ENCODE peak calls at places on chromosomes 16 and 17, in ten cellular contexts. One of them, this sample, is unnamed.

GRCh38 chr17:38322156-38322779 is 21.5 kb downstream of the GPR179 start:
- DNase-seq in activated CD4-positive, alpha-beta T cell treated with anti-CD3 and anti-CD28 coated beads for 24 hours: peak
- DNase-seq in COLO829: peak
- DNase-seq in stimulated activated CD4-positive, alpha-beta T cell treated with anti-CD3 and anti-CD28 coated beads, Interleukin-1b, Interleukin-23, amount 100 ng/mL, for 1 hour: peak
- DNase-seq in HT-29: peak
- DNase-seq in astrocyte: peak
- DNase-seq in MM.1S: peak
- DNase-seq in fibroblast of lung: peak
- DNase-seq in T-helper 22 cell: peak
- DNase-seq in mammary epithelial cell: no peak
- DNase-seq in this sample: peak

GRCh38 chr16:49643429-49644142 is 212.3 kb downstream of the ZNF423 start:
- DNase-seq in activated CD4-positive, alpha-beta T cell treated with anti-CD3 and anti-CD28 coated beads for 24 hours: no peak
- DNase-seq in COLO829: no peak
- DNase-seq in stimulated activated CD4-positive, alpha-beta T cell treated with anti-CD3 and anti-CD28 coated beads, Interleukin-1b, Interleukin-23, amount 100 ng/mL, for 1 hour: no peak
- DNase-seq in HT-29: no peak
- DNase-seq in astrocyte: peak
- DNase-seq in MM.1S: no peak
- DNase-seq in fibroblast of lung: peak
- DNase-seq in T-helper 22 cell: no peak
- DNase-seq in mammary epithelial cell: no peak
- DNase-seq in this sample: no peak

GRCh38 chr16:1929105-1929504 is 10.9 kb upstream of the HS3ST6 start:
- DNase-seq in activated CD4-positive, alpha-beta T cell treated with anti-CD3 and anti-CD28 coated beads for 24 hours: no peak
- DNase-seq in COLO829: no peak
- DNase-seq in stimulated activated CD4-positive, alpha-beta T cell treated with anti-CD3 and anti-CD28 coated beads, Interleukin-1b, Interleukin-23, amount 100 ng/mL, for 1 hour: no peak
- DNase-seq in HT-29: peak
- DNase-seq in astrocyte: no peak
- DNase-seq in MM.1S: peak
- DNase-seq in fibroblast of lung: no peak
- DNase-seq in T-helper 22 cell: no peak
- DNase-seq in mammary epithelial cell: no peak
- DNase-seq in this sample: no peak

GRCh38 chr17:2704031-2704889 is 7.3 kb downstream of the CLUH start:
- DNase-seq in activated CD4-positive, alpha-beta T cell treated with anti-CD3 and anti-CD28 coated beads for 24 hours: no peak
- DNase-seq in COLO829: no peak
- DNase-seq in stimulated activated CD4-positive, alpha-beta T cell treated with anti-CD3 and anti-CD28 coated beads, Interleukin-1b, Interleukin-23, amount 100 ng/mL, for 1 hour: no peak
- DNase-seq in HT-29: no peak
- DNase-seq in astrocyte: no peak
- DNase-seq in MM.1S: no peak
- DNase-seq in fibroblast of lung: no peak
- DNase-seq in T-helper 22 cell: no peak
- DNase-seq in mammary epithelial cell: no peak
- DNase-seq in this sample: no peak

GRCh38 chr17:17985555-17985954 is 12.9 kb downstream of the DRC3 start:
- DNase-seq in activated CD4-positive, alpha-beta T cell treated with anti-CD3 and anti-CD28 coated beads for 24 hours: no peak
- DNase-seq in COLO829: no peak
- DNase-seq in stimulated activated CD4-positive, alpha-beta T cell treated with anti-CD3 and anti-CD28 coated beads, Interleukin-1b, Interleukin-23, amount 100 ng/mL, for 1 hour: no peak
- DNase-seq in HT-29: no peak
- DNase-seq in astrocyte: no peak
- DNase-seq in MM.1S: no peak
- DNase-seq in fibroblast of lung: no peak
- DNase-seq in T-helper 22 cell: no peak
- DNase-seq in mammary epithelial cell: no peak
- DNase-seq in this sample: no peak

GRCh38 chr17:73342549-73343167 is 30.9 kb upstream of the CDC42EP4 start:
- DNase-seq in activated CD4-positive, alpha-beta T cell treated with anti-CD3 and anti-CD28 coated beads for 24 hours: no peak
- DNase-seq in COLO829: peak
- DNase-seq in stimulated activated CD4-positive, alpha-beta T cell treated with anti-CD3 and anti-CD28 coated beads, Interleukin-1b, Interleukin-23, amount 100 ng/mL, for 1 hour: no peak
- DNase-seq in HT-29: no peak
- DNase-seq in astrocyte: peak
- DNase-seq in MM.1S: no peak
- DNase-seq in fibroblast of lung: peak
- DNase-seq in T-helper 22 cell: no peak
- DNase-seq in mammary epithelial cell: peak
- DNase-seq in this sample: no peak

GRCh38 chr16:62190426-62190825 is 154.2 kb upstream of the CDH8 start:
- DNase-seq in activated CD4-positive, alpha-beta T cell treated with anti-CD3 and anti-CD28 coated beads for 24 hours: no peak
- DNase-seq in COLO829: peak
- DNase-seq in stimulated activated CD4-positive, alpha-beta T cell treated with anti-CD3 and anti-CD28 coated beads, Interleukin-1b, Interleukin-23, amount 100 ng/mL, for 1 hour: no peak
- DNase-seq in HT-29: peak
- DNase-seq in astrocyte: peak
- DNase-seq in MM.1S: peak
- DNase-seq in fibroblast of lung: peak
- DNase-seq in T-helper 22 cell: no peak
- DNase-seq in mammary epithelial cell: peak
- DNase-seq in this sample: no peak

GRCh38 chr16:87058728-87059250 is 258.4 kb downstream of the C16orf95 start:
- DNase-seq in activated CD4-positive, alpha-beta T cell treated with anti-CD3 and anti-CD28 coated beads for 24 hours: no peak
- DNase-seq in COLO829: no peak
- DNase-seq in stimulated activated CD4-positive, alpha-beta T cell treated with anti-CD3 and anti-CD28 coated beads, Interleukin-1b, Interleukin-23, amount 100 ng/mL, for 1 hour: no peak
- DNase-seq in HT-29: no peak
- DNase-seq in astrocyte: no peak
- DNase-seq in MM.1S: no peak
- DNase-seq in fibroblast of lung: no peak
- DNase-seq in T-helper 22 cell: no peak
- DNase-seq in mammary epithelial cell: no peak
- DNase-seq in this sample: no peak

GRCh38 chr17:68385490-68386215 is 71.6 kb downstream of the WIPI1 start:
- DNase-seq in activated CD4-positive, alpha-beta T cell treated with anti-CD3 and anti-CD28 coated beads for 24 hours: no peak
- DNase-seq in COLO829: no peak
- DNase-seq in stimulated activated CD4-positive, alpha-beta T cell treated with anti-CD3 and anti-CD28 coated beads, Interleukin-1b, Interleukin-23, amount 100 ng/mL, for 1 hour: no peak
- DNase-seq in HT-29: no peak
- DNase-seq in astrocyte: no peak
- DNase-seq in MM.1S: no peak
- DNase-seq in fibroblast of lung: no peak
- DNase-seq in T-helper 22 cell: no peak
- DNase-seq in mammary epithelial cell: no peak
- DNase-seq in this sample: no peak

GRCh38 chr17:30336369-30337171 is 2.7 kb upstream of the TMIGD1 start:
- DNase-seq in activated CD4-positive, alpha-beta T cell treated with anti-CD3 and anti-CD28 coated beads for 24 hours: peak
- DNase-seq in COLO829: peak
- DNase-seq in stimulated activated CD4-positive, alpha-beta T cell treated with anti-CD3 and anti-CD28 coated beads, Interleukin-1b, Interleukin-23, amount 100 ng/mL, for 1 hour: peak
- DNase-seq in HT-29: peak
- DNase-seq in astrocyte: peak
- DNase-seq in MM.1S: peak
- DNase-seq in fibroblast of lung: peak
- DNase-seq in T-helper 22 cell: peak
- DNase-seq in mammary epithelial cell: peak
- DNase-seq in this sample: no peak

GRCh38 chr17:73957564-73957963 is 245.9 kb upstream of the RPL38 start:
- DNase-seq in activated CD4-positive, alpha-beta T cell treated with anti-CD3 and anti-CD28 coated beads for 24 hours: no peak
- DNase-seq in COLO829: no peak
- DNase-seq in stimulated activated CD4-positive, alpha-beta T cell treated with anti-CD3 and anti-CD28 coated beads, Interleukin-1b, Interleukin-23, amount 100 ng/mL, for 1 hour: no peak
- DNase-seq in HT-29: no peak
- DNase-seq in astrocyte: no peak
- DNase-seq in MM.1S: no peak
- DNase-seq in fibroblast of lung: no peak
- DNase-seq in T-helper 22 cell: no peak
- DNase-seq in mammary epithelial cell: no peak
- DNase-seq in this sample: no peak

GRCh38 chr16:78437352-78437968 is 338.0 kb downstream of the WWOX start:
- DNase-seq in activated CD4-positive, alpha-beta T cell treated with anti-CD3 and anti-CD28 coated beads for 24 hours: peak
- DNase-seq in COLO829: peak
- DNase-seq in stimulated activated CD4-positive, alpha-beta T cell treated with anti-CD3 and anti-CD28 coated beads, Interleukin-1b, Interleukin-23, amount 100 ng/mL, for 1 hour: no peak
- DNase-seq in HT-29: peak
- DNase-seq in astrocyte: no peak
- DNase-seq in MM.1S: no peak
- DNase-seq in fibroblast of lung: no peak
- DNase-seq in T-helper 22 cell: no peak
- DNase-seq in mammary epithelial cell: no peak
- DNase-seq in this sample: peak

GRCh38 chr16:18853694-18854093 is 52.3 kb upstream of the ARL6IP1 start:
- DNase-seq in activated CD4-positive, alpha-beta T cell treated with anti-CD3 and anti-CD28 coated beads for 24 hours: no peak
- DNase-seq in COLO829: no peak
- DNase-seq in stimulated activated CD4-positive, alpha-beta T cell treated with anti-CD3 and anti-CD28 coated beads, Interleukin-1b, Interleukin-23, amount 100 ng/mL, for 1 hour: no peak
- DNase-seq in HT-29: no peak
- DNase-seq in astrocyte: no peak
- DNase-seq in MM.1S: no peak
- DNase-seq in fibroblast of lung: no peak
- DNase-seq in T-helper 22 cell: no peak
- DNase-seq in mammary epithelial cell: peak
- DNase-seq in this sample: no peak